ENCODE peak calls at places on chromosomes 4 and X, in nine cellular contexts. I, P, B, N, C, W, H, J and G are unnamed samples.

GRCh38 chr4:16443504-16444088 is 217.3 kb upstream of the TAPT1 start:
- DNase-seq in I (no peak), P (no peak), B (no peak), N (no peak), C (peak), W (no peak), H (no peak), J (no peak), G (peak)

GRCh38 chr4:184310881-184311709 is 93.4 kb upstream of the ENPP6 start:
- DNase-seq in I (no peak), P (no peak), B (no peak), N (no peak), C (no peak), W (peak), H (no peak), J (peak), G (no peak)

GRCh38 chrX:129015381-129015780 is 507.9 kb downstream of the SMARCA1 start:
- DNase-seq in I (no peak), P (no peak), B (no peak), N (no peak), C (no peak), W (no peak), H (no peak), J (no peak), G (no peak)

GRCh38 chr4:112855058-112855457 is 194.4 kb upstream of the ANK2 start:
- DNase-seq in I (no peak), P (no peak), B (no peak), N (no peak), C (no peak), W (no peak), H (no peak), J (no peak), G (no peak)

GRCh38 chr4:60683953-60684352 is 516.2 kb upstream of the ADGRL3 start:
- DNase-seq in I (no peak), P (no peak), B (no peak), N (no peak), C (peak), W (no peak), H (peak), J (no peak), G (peak)

GRCh38 chrX:21943460-21944135 is 3.1 kb downstream of the SMS start:
- DNase-seq in I (no peak), P (no peak), B (no peak), N (no peak), C (peak), W (no peak), H (no peak), J (peak), G (peak)

GRCh38 chr4:6753103-6753560 is 29.4 kb upstream of the KIAA0232 start:
- DNase-seq in I (no peak), P (no peak), B (no peak), N (no peak), C (no peak), W (peak), H (no peak), J (no peak), G (no peak)

GRCh38 chr4:133812954-133813353 is 388.6 kb downstream of the PABPC4L start:
- DNase-seq in I (no peak), P (no peak), B (no peak), N (no peak), C (no peak), W (no peak), H (no peak), J (no peak), G (no peak)

GRCh38 chrX:31679861-31680260 is 608.0 kb upstream of the FTHL17 start:
- DNase-seq in I (no peak), P (no peak), B (no peak), N (no peak), C (no peak), W (no peak), H (no peak), J (no peak), G (no peak)

GRCh38 chr4:90443231-90443630 is 316.0 kb downstream of the CCSER1 start:
- DNase-seq in I (no peak), P (no peak), B (no peak), N (no peak), C (no peak), W (no peak), H (no peak), J (no peak), G (no peak)

GRCh38 chr4:891747-892146 is 40.4 kb downstream of the GAK start:
- DNase-seq in I (no peak), P (no peak), B (no peak), N (no peak), C (no peak), W (no peak), H (no peak), J (peak), G (no peak)
- TF ChIP-seq CTCF in I (no peak), P (no peak), B (no peak), N (no peak), C (no peak), W (no peak), H (no peak), J (peak), G (peak)

DNA sequence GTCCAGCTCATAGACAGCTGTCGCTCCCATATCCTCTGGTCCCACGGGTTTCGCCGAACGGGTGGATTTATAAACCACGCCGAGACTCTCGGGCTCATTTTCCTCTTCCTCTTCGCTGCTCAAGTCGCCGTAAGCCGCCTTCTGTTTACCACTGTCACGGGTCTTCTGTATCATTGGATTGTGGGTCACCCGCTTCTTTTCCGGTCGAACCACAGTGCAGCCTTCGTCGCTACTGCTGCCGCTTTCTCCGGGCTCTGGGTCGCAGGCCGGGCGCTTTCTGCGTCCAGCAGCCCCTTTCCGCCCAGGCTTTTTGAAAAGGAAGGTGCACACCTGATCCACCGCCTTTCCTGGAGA is 311 bp downstream of the RNF113A start:
- DNase-seq in I (no peak), P (no peak), B (peak), N (no peak), C (peak), W (no peak), H (peak), J (no peak), G (no peak)
- H3K27ac ChIP-seq in I (no peak), P (peak), B (peak), N (no peak), C (peak), W (peak), H (peak), J (no peak), G (peak)

GRCh38 chr4:88208146-88208545 is 49.7 kb upstream of the ABCG2 start:
- DNase-seq in I (no peak), P (no peak), B (no peak), N (no peak), C (no peak), W (no peak), H (no peak), J (no peak), G (no peak)

GRCh38 chr4:88215351-88215750 is 56.9 kb upstream of the ABCG2 start:
- DNase-seq in I (no peak), P (no peak), B (no peak), N (no peak), C (no peak), W (no peak), H (no peak), J (no peak), G (no peak)

GRCh38 chr4:88212253-88212561 is 53.8 kb upstream of the ABCG2 start:
- DNase-seq in I (no peak), P (no peak), B (no peak), N (no peak), C (no peak), W (no peak), H (no peak), J (no peak), G (no peak)

GRCh38 chr4:88216395-88216794 is 58.0 kb upstream of the ABCG2 start:
- DNase-seq in I (no peak), P (no peak), B (no peak), N (no peak), C (no peak), W (peak), H (no peak), J (no peak), G (no peak)

DNA sequence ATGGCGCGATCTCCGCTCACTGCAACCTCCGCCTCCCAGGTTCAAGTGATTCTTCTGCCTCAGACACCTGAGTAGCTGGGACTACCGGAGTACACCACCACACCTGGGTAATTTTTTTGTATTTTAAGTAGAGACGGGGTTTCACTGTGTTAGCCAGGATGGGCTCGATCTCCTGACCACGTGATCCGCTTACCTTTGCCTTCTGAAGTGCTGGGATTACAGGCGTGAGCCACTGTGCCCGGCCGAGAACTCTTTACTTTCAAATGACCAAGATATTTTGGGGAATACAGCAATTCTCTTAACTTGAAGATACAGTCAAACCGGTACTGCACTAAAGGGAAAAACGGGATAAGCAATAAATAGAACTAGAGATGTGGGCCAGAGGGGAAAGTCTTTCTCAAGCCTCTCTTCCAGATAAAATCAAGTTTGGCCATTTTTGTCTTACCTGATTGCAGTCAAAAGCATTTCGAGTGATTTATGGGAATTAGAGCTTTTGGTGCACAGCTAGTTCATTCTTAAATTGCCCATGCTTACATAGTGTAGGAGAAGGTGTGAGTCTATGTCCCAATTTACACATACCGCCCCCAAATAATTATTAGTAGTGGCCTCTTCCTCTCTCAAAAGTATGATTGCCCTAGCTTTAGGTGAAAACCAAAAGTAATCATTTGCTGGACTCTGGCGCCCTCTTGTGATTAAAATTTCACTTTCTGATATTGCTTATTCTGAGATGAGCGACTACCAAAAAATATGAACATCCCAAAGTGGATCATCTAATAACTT is 53.2 kb upstream of the ABCG2 start:
- DNase-seq in I (peak), P (no peak), B (no peak), N (peak), C (no peak), W (no peak), H (no peak), J (no peak), G (peak)
- TF ChIP-seq CTCF in I (peak), P (peak), B (peak), N (peak), C (peak), W (peak), H (peak), J (peak), G (peak)

GRCh38 chr4:30537462-30537861 is 182.7 kb upstream of the PCDH7 start:
- DNase-seq in I (no peak), P (no peak), B (no peak), N (no peak), C (peak), W (no peak), H (no peak), J (no peak), G (peak)

GRCh38 chr4:30538794-30539193 is 181.4 kb upstream of the PCDH7 start:
- DNase-seq in I (no peak), P (no peak), B (no peak), N (no peak), C (no peak), W (no peak), H (no peak), J (no peak), G (no peak)

DNA sequence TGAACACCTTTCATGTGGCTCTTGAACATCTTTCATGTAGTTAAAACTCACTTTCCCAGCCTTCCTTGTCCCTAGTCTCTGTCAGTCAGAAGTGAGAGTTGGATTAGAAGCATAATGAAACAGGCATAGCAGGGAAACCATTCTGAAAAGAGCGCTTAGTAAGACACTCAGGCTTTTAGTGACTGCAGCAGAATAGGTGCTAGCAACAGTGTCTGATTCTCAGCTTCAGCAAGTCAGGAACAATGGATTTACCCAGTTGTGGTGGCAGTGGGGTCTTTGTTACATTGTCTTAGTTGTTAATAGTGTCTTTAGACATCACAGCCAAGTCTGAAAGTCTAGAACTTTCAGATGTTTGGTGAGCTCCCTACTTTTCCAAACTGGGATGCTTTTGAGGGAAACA is 177.1 kb upstream of the PCDH7 start:
- DNase-seq in I (no peak), P (no peak), B (no peak), N (no peak), C (no peak), W (no peak), H (no peak), J (no peak), G (no peak)
- H3K27ac ChIP-seq in I (no peak), P (no peak), B (no peak), N (no peak), C (no peak), W (no peak), H (no peak), J (no peak), G (no peak)

GRCh38 chrX:8755116-8755515 is 23.2 kb upstream of the ANOS1 start:
- DNase-seq in I (no peak), P (no peak), B (no peak), N (no peak), C (no peak), W (no peak), H (no peak), J (no peak), G (no peak)
- TF ChIP-seq CTCF in I (no peak), P (no peak), B (no peak), N (peak), C (no peak), W (peak), H (no peak), J (peak), G (peak)

DNA sequence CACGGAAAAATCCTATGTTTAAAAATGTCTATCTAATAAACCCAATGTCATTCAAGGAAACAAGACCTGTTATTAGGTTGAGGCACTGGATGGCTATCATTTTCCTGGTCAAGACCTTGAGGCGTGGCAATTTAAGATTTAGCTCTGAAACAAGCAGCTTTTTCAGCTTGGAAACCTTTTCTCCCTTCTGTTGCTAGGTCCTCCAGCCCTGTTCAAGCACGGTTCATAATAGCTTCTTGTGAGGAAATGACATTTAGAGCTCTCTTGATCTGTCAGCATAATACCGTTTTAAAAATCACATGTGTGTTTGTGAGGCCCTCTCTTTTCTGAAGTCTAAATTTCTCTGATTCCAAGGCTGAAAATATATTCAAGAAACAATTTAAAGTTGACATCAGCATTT is 133.6 kb upstream of the GRPR start:
- DNase-seq in I (no peak), P (no peak), B (no peak), N (no peak), C (no peak), W (no peak), H (no peak), J (no peak), G (no peak)
- H3K27ac ChIP-seq in I (no peak), P (no peak), B (no peak), N (no peak), C (peak), W (no peak), H (peak), J (no peak), G (no peak)

DNA sequence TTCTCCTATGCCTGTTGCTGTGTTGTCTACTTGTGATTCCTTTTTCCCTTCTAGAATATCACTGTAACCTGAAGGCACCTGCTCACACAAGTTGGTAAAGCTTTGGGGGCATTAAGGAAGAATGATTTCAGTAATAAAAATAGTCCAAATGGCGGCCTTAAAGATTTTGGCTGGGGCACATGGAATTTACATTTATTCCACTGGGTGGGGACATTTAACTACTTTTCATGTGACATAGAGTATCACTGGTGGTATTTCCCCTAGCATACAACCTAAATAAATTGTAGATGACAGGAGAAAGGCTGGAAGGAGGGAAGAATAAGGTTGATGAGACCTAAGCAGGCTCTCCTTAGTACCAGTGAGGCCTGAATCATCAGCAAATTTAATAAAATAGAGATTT is 121.8 kb upstream of the EDA2R start:
- DNase-seq in I (no peak), P (no peak), B (no peak), N (no peak), C (no peak), W (no peak), H (no peak), J (no peak), G (no peak)
- TF ChIP-seq CTCF in I (no peak), P (no peak), B (no peak), N (no peak), C (no peak), W (peak), H (no peak), J (peak), G (no peak)

DNA sequence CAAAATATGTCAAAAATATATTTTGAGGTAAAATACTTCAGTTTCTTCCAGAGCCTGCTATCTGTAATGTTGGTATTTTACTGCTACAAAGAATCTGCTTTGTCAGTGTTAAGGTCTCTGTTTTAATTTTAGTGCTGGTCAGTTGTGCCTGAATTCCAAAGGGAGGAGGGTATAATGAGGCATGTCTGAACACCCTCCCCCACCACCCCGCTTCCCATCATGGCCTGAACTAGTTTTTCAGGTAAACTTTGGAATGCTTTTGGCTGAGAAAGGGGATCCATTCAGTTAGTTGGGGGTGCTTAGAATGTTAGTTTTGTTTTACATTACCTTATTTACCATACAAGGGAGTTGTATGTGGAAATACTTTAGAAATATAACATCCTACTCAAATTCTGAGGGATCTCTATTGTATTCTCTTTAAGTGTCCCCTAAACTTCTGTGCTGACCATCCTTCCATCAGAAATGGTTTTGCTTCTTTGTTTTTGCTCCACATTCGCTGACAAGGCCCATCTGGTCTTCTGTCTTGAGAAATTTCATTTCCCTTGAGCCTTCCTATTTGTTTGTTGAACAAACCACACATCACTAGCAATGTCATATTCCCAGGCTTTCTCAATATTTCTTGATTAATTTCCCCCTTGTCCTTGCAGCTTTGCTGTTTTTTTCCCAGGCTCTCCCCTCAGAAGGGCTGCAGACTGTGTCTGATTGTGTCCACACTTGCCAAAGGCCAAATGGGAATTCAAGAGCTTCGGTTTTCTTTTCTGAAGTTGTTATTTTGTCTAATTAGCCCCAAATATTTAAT is 158.7 kb downstream of the MID1IP1 start:
- DNase-seq in I (no peak), P (no peak), B (no peak), N (no peak), C (no peak), W (no peak), H (no peak), J (no peak), G (no peak)
- H3K27ac ChIP-seq in I (no peak), P (no peak), B (no peak), N (no peak), C (no peak), W (no peak), H (no peak), J (no peak), G (no peak)

GRCh38 chr4:36264205-36264826 is 17.1 kb upstream of the DTHD1 start:
- DNase-seq in I (no peak), P (no peak), B (no peak), N (no peak), C (no peak), W (no peak), H (no peak), J (no peak), G (no peak)

GRCh38 chr4:36273276-36273675 is 8.1 kb upstream of the DTHD1 start:
- DNase-seq in I (no peak), P (no peak), B (no peak), N (no peak), C (no peak), W (no peak), H (no peak), J (no peak), G (no peak)

GRCh38 chr4:36269116-36269515 is 12.3 kb upstream of the DTHD1 start:
- DNase-seq in I (no peak), P (no peak), B (no peak), N (no peak), C (no peak), W (no peak), H (no peak), J (no peak), G (no peak)

GRCh38 chr4:36269533-36269932 is 11.9 kb upstream of the DTHD1 start:
- DNase-seq in I (no peak), P (no peak), B (no peak), N (no peak), C (no peak), W (no peak), H (no peak), J (no peak), G (no peak)

GRCh38 chr4:36267491-36268254 is 13.7 kb upstream of the DTHD1 start:
- DNase-seq in I (no peak), P (no peak), B (no peak), N (no peak), C (no peak), W (no peak), H (no peak), J (no peak), G (no peak)
- TF ChIP-seq CTCF in I (no peak), P (no peak), B (no peak), N (no peak), C (no peak), W (no peak), H (no peak), J (no peak), G (no peak)

DNA sequence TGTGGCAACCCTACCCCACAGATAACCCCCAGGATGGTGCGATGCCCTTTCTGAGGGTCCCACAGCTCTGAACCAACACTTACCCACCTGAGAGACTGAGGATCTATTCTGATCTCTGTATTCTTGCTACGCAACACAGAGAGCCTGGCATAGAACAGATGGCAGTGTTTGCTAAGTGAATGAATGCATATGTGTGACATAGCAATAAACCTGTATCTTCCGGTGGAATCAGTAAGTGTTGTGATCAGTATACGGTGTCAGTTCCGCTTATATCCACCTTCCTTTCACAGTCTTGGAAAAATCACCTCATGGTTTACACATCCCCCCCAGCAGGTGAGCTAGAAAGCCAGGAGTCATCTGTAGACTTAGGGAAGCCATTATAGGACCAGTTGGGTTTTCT is 5.9 kb upstream of the HSD17B10 start:
- DNase-seq in I (no peak), P (no peak), B (no peak), N (no peak), C (no peak), W (no peak), H (no peak), J (no peak), G (no peak)
- H3K27ac ChIP-seq in I (no peak), P (peak), B (peak), N (no peak), C (no peak), W (no peak), H (peak), J (no peak), G (peak)